ENCODE peak calls at places on chromosomes 2 and 18, in five cellular contexts. J, Q, Y, F and T are unnamed samples.

GRCh38 chr18:46264255-46264654 is 160.1 kb downstream of the HAUS1 start:
- DNase-seq in Q (no peak), Y (no peak), J (no peak), F (peak), T (no peak)

GRCh38 chr2:70132244-70133126 is 45.2 kb downstream of the PCBP1 start:
- DNase-seq in Q (peak), J (peak), F (peak), Y (peak), T (no peak)

GRCh38 chr2:54983345-54984235 is 66.7 kb downstream of the RTN4 start:
- DNase-seq in Q (no peak), J (no peak), Y (no peak), F (no peak), T (no peak)

GRCh38 chr2:45554764-45555163 is 56.3 kb downstream of the SRBD1 start:
- DNase-seq in Y (no peak), J (no peak), F (no peak), Q (no peak), T (no peak)

GRCh38 chr2:120037995-120038541 is 25.2 kb downstream of the EPB41L5 start:
- DNase-seq in J (no peak), Y (no peak), F (no peak), Q (no peak), T (no peak)

GRCh38 chr2:72576861-72577260 is 249.0 kb downstream of the EXOC6B start:
- DNase-seq in J (no peak), Q (no peak), Y (no peak), F (no peak), T (no peak)

GRCh38 chr2:219514196-219514761 is at the start of gene ASIC4:
- DNase-seq in J (no peak), Q (no peak), F (no peak), Y (no peak), T (no peak)

GRCh38 chr2:88350641-88351601 is 101.6 kb downstream of the FOXI3 start:
- DNase-seq in Y (peak), J (peak), Q (peak), F (peak), T (peak)

GRCh38 chr2:204180671-204181070 is 244.1 kb downstream of the ICOS start:
- DNase-seq in F (no peak), Q (no peak), J (no peak), Y (no peak), T (no peak)

GRCh38 chr18:22983175-22983574 is 50.0 kb downstream of the RBBP8 start:
- DNase-seq in F (peak), J (no peak), Q (peak), Y (no peak), T (peak)

GRCh38 chr2:109437325-109438090 is 176.3 kb downstream of the SEPTIN10 start:
- DNase-seq in J (no peak), F (no peak), Q (no peak), Y (no peak), T (no peak)

GRCh38 chr2:239226677-239227076 is 174.1 kb downstream of the HDAC4 start:
- DNase-seq in Q (no peak), Y (no peak), J (no peak), F (no peak), T (no peak)

GRCh38 chr2:151619337-151619989 is 114.8 kb downstream of the NEB start:
- DNase-seq in Q (no peak), F (no peak), Y (no peak), J (no peak), T (no peak)

GRCh38 chr18:54696616-54697293 is 105.7 kb downstream of the DYNAP start:
- DNase-seq in J (no peak), F (no peak), Q (no peak), Y (no peak), T (no peak)

GRCh38 chr18:58605027-58606020 is 23.6 kb downstream of the ALPK2 start:
- DNase-seq in F (no peak), Q (no peak), J (no peak), Y (no peak), T (no peak)

DNA sequence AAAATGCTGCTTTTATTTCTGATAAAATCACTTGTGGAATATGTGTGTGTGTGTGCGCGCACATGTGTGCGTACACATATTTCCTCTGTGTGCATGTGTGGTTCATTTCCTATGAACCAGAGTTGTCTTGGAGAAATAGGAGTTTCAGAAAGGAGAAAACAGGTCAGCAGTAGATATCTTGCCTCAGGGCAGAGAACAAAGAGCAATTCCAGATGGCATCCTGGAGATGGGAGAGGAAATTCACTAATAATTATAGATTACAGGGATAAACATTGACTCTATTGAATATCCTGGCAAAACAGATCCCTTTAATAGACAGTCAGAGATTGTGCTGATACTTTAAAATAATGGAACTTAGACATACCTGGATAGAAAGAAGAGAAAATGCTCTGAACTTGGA is 298.0 kb downstream of the TRIB2 start:
- DNase-seq in Y (no peak), F (no peak), J (no peak), Q (no peak), T (no peak)
- H3K27ac ChIP-seq in Y (no peak), F (no peak), J (no peak), Q (no peak), T (no peak)

GRCh38 chr2:42960835-42961165 is 168.4 kb upstream of the HAAO start:
- DNase-seq in Y (no peak), Q (no peak), F (no peak), J (peak), T (no peak)
- H3K27ac ChIP-seq in Y (peak), Q (no peak), F (peak), J (peak), T (peak)

DNA sequence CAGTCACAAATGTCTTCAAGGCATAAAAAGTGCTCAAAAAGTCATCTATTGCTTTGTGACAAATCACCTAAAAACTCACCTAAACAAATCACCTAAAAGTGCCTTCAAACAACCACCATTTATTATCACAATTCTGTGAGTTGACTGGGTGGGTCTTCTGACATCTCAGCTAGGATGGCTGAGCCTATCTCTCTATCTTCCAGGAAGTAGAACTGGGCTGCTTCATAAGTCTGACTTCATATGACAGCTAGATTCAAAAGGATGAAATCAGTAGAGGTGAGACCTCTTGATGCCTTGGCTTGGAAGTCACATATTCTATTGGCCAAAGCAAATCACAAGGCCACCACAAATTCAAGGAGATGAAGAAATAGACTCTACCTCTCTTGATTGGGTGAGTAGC is 199.2 kb upstream of the SLC39A10 start:
- DNase-seq in J (no peak), Y (no peak), Q (no peak), F (no peak), T (no peak)
- H3K27ac ChIP-seq in J (no peak), Y (no peak), Q (no peak), F (no peak), T (no peak)

GRCh38 chr2:64581777-64582539 is 57.8 kb downstream of the AFTPH start:
- DNase-seq in Y (no peak), J (no peak), Q (no peak), F (no peak), T (no peak)
- H3K27ac ChIP-seq in Y (no peak), J (no peak), Q (no peak), F (no peak), T (no peak)

GRCh38 chr2:97983698-97984097 is 12.1 kb downstream of the TMEM131 start:
- DNase-seq in Q (no peak), J (no peak), Y (no peak), F (peak), T (no peak)
- H3K27ac ChIP-seq in Q (no peak), J (no peak), Y (no peak), F (peak), T (no peak)

GRCh38 chr2:2324119-2324518 is 7.0 kb downstream of the MYT1L start:
- DNase-seq in Y (no peak), Q (no peak), F (no peak), J (no peak), T (no peak)
- H3K27ac ChIP-seq in Y (no peak), Q (no peak), F (no peak), J (no peak), T (no peak)

GRCh38 chr2:47534179-47534919 is 131.4 kb downstream of the MSH2 start:
- DNase-seq in Y (no peak), F (peak), Q (no peak), J (no peak), T (no peak)
- H3K27ac ChIP-seq in Y (no peak), F (peak), Q (no peak), J (no peak), T (no peak)

GRCh38 chr2:43518718-43519117 is 77.1 kb downstream of the THADA start:
- DNase-seq in Y (no peak), J (no peak), Q (no peak), F (no peak), T (no peak)
- H3K27ac ChIP-seq in Y (peak), J (peak), Q (no peak), F (no peak), T (no peak)

GRCh38 chr18:74806073-74806472 is 208.4 kb downstream of the ZNF407 start:
- DNase-seq in J (no peak), F (peak), Q (no peak), Y (peak), T (no peak)

GRCh38 chr18:74803769-74804168 is 206.1 kb downstream of the ZNF407 start:
- DNase-seq in Q (no peak), Y (no peak), F (no peak), J (no peak), T (no peak)

GRCh38 chr18:74803117-74803516 is 205.4 kb downstream of the ZNF407 start:
- DNase-seq in Y (no peak), Q (no peak), J (no peak), F (no peak), T (no peak)

GRCh38 chr18:74804677-74805076 is 207.0 kb downstream of the ZNF407 start:
- DNase-seq in F (no peak), Y (no peak), Q (no peak), J (no peak), T (no peak)

GRCh38 chr18:74806700-74807416 is 209.2 kb downstream of the ZNF407 start:
- DNase-seq in F (peak), J (no peak), Q (no peak), Y (no peak), T (no peak)
- H3K27ac ChIP-seq in F (peak), J (no peak), Q (no peak), Y (peak), T (no peak)

GRCh38 chr2:197307236-197307932 is 3.2 kb downstream of the ANKRD44 start:
- DNase-seq in F (no peak), Y (no peak), J (no peak), Q (no peak), T (peak)

GRCh38 chr2:197306024-197306690 is 4.4 kb downstream of the ANKRD44 start:
- DNase-seq in F (no peak), J (no peak), Y (no peak), Q (no peak), T (no peak)

GRCh38 chr2:197306691-197307030 is 3.9 kb downstream of the ANKRD44 start:
- DNase-seq in Y (peak), F (no peak), J (peak), Q (no peak), T (peak)

GRCh38 chr2:197307933-197308521 is 2.6 kb downstream of the ANKRD44 start:
- DNase-seq in F (no peak), Q (no peak), J (no peak), Y (no peak), T (no peak)

DNA sequence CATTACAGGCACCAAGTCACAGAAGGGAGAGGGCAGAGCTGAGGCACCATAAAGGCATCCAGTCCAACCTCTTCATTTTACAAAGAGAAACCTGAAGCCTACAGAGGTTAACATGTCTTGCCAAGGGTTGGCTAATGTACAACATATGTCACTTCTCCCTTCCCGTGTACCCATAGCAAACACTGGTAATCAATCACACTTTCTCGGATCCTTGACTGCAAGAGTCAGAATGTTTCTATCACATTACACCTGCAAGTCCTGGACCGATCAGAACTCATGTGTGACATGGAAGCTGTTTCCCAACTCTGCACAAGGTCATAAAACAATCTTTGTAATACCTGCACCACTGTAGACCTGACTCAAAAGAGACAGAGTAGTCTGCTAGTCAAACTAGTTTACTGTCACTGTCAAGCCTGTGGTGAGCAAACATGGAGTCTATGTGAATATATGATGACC is 6.0 kb downstream of the ANKRD44 start:
- DNase-seq in Q (no peak), J (no peak), F (no peak), Y (no peak), T (no peak)
- H3K27ac ChIP-seq in Q (peak), J (no peak), F (no peak), Y (peak), T (peak)